ENCODE peak calls at places on chromosomes 16 and 17, in ten cellular contexts. I, L, X, M, B, R, O, A, T and J are unnamed samples. For H3K27me3, the result is how much of the 10 kb centered on the place peaks cover.

GRCh38 chr17:2782030-2782429 is 14.2 kb upstream of the RAP1GAP2 start:
- DNase-seq in R (no peak), M (no peak), A (no peak), I (no peak), T (no peak), X (no peak), O (no peak), B (no peak), L (no peak), J (no peak)

GRCh38 chr16:71413341-71413740 is 28.5 kb downstream of the TLE7 start:
- DNase-seq in O (no peak), T (no peak), L (no peak), B (no peak), I (no peak), R (no peak), M (no peak), X (no peak), A (no peak), J (no peak)

GRCh38 chr16:29775742-29776408 is 2.2 kb upstream of the ZG16 start:
- DNase-seq in R (no peak), M (no peak), O (no peak), T (no peak), B (no peak), L (no peak), I (no peak), A (no peak), X (no peak), J (no peak)

GRCh38 chr16:27254262-27254811 is 14.2 kb downstream of the NSMCE1 start:
- DNase-seq in T (no peak), X (no peak), A (no peak), R (no peak), I (no peak), B (no peak), L (no peak), O (no peak), M (no peak), J (no peak)

GRCh38 chr16:4513881-4514280 is 24.7 kb downstream of the CDIP1 start:
- DNase-seq in M (no peak), I (no peak), O (no peak), T (no peak), A (no peak), X (no peak), B (no peak), R (no peak), L (no peak), J (no peak)

GRCh38 chr16:73732681-73733080 is 563.9 kb upstream of the PSMD7 start:
- DNase-seq in L (no peak), O (no peak), I (no peak), X (no peak), B (no peak), A (no peak), R (no peak), T (no peak), M (no peak), J (no peak)

GRCh38 chr16:88540346-88540977 is 29.7 kb upstream of the ZC3H18 start:
- DNase-seq in L (no peak), M (no peak), T (no peak), O (peak), I (no peak), A (no peak), R (no peak), B (no peak), X (no peak), J (no peak)

GRCh38 chr16:1424028-1424427 is 3.5 kb upstream of the UQCC4 start:
- DNase-seq in T (no peak), X (no peak), A (no peak), M (no peak), I (no peak), L (no peak), B (no peak), O (no peak), R (no peak), J (no peak)

GRCh38 chr17:8080799-8081219 is 6.7 kb downstream of the ALOX12B start:
- DNase-seq in X (no peak), I (no peak), R (no peak), O (no peak), M (peak), T (no peak), A (no peak), B (no peak), L (no peak), J (no peak)

GRCh38 chr16:86421995-86422394 is 88.3 kb upstream of the FOXF1 start:
- DNase-seq in B (no peak), O (no peak), M (no peak), I (no peak), A (no peak), L (no peak), R (no peak), X (no peak), T (no peak), J (no peak)

GRCh38 chr17:65554568-65555223 is 6.8 kb downstream of the AXIN2 start:
- DNase-seq in L (no peak), B (no peak), I (no peak), T (no peak), A (no peak), M (peak), O (no peak), R (peak), X (peak), J (peak)

GRCh38 chr16:67150058-67150832 is 553 bp downstream of the B3GNT9 start:
- DNase-seq in O (no peak), R (no peak), A (no peak), L (peak), M (peak), I (peak), B (no peak), X (peak), T (no peak), J (no peak)

GRCh38 chr16:17258848-17259713 is 211.7 kb downstream of the XYLT1 start:
- DNase-seq in L (no peak), R (no peak), A (no peak), I (peak), B (no peak), T (no peak), X (no peak), M (no peak), O (no peak), J (no peak)

GRCh38 chr16:26765087-26765486 is 301.6 kb upstream of the C16orf82 start:
- DNase-seq in T (no peak), X (peak), R (no peak), A (no peak), L (no peak), M (no peak), O (no peak), I (no peak), B (no peak), J (no peak)

GRCh38 chr16:87701505-87701921 is 64.3 kb downstream of the KLHDC4 start:
- DNase-seq in A (no peak), T (no peak), M (no peak), B (no peak), I (no peak), L (no peak), R (no peak), X (no peak), O (no peak), J (no peak)

GRCh38 chr16:554640-555413 is 5.4 kb upstream of the PRR35 start:
- DNase-seq in L (no peak), I (no peak), R (peak), X (no peak), B (no peak), M (no peak), A (no peak), T (no peak), O (no peak), J (peak)

GRCh38 chr17:62059394-62059793 is 5.7 kb downstream of the MED13 start:
- DNase-seq in L (no peak), T (no peak), M (no peak), A (no peak), R (no peak), I (no peak), X (no peak), B (no peak), O (no peak), J (no peak)

GRCh38 chr17:4658478-4659305 is 17.2 kb upstream of the ALOX15 start:
- DNase-seq in T (no peak), I (no peak), O (no peak), A (no peak), X (no peak), B (no peak), M (no peak), R (no peak), L (no peak), J (no peak)

GRCh38 chr17:77143306-77143705 is 2.5 kb downstream of the SEC14L1 start:
- DNase-seq in T (no peak), M (no peak), I (no peak), A (no peak), R (no peak), B (no peak), L (no peak), X (no peak), O (no peak), J (no peak)
- H3K27ac ChIP-seq in T (peak), M (no peak), I (no peak), A (no peak), R (peak), B (no peak), L (no peak), X (no peak), O (peak), J (peak)

DNA sequence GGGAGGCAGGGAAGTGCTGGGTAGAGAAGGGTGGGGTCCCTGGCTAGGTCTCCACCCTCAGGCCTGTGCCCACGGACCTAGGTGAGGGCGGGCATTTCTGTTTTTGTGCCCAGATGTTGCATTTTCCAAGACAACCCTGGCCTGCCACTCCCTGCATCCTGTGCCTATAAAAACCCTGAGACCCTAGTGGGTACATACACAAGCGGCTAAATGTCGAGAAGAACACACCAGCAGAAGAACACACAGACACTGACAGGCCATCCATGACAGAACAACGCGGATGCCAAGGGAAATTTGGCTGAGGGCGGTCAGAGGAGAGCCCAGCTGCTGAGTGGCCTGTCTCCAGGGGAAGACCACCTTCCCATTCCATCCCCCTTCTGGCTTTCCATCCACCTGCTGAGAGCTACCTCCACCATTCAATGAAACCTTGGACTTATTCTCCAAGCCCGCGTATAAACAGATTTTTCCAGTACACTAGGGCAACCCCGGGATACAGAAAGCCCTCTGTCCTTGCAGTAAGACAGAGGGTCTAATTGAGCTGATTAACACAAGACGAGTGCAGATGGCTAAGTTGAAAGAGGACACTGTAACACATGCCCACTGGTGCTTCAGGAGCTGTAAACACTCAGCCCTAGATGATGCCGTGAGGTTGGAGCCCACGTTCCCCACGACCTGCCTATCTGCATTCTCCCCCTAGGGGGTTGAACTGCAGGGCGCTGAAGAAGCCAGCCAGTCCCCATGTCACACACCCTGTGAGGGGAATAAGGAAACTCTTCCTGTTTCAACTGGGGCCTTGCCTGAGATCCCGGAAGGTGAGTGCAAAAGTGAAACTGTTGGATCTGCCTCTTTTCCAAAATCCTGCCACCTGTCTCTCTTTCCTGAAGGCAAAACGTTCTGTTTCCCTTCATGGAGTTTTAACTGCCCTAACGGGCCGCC is 147.2 kb upstream of the COX10 start:
- DNase-seq in B (no peak), R (no peak), L (no peak), M (no peak), T (no peak), O (no peak), X (no peak), A (no peak), I (no peak), J (no peak)
- H3K27me3 ChIP-seq in B (under half), R (under half), L (under half), M (under half), T (under half), O (under half), X (under half), A (under half), I (under half), J (under half)

DNA sequence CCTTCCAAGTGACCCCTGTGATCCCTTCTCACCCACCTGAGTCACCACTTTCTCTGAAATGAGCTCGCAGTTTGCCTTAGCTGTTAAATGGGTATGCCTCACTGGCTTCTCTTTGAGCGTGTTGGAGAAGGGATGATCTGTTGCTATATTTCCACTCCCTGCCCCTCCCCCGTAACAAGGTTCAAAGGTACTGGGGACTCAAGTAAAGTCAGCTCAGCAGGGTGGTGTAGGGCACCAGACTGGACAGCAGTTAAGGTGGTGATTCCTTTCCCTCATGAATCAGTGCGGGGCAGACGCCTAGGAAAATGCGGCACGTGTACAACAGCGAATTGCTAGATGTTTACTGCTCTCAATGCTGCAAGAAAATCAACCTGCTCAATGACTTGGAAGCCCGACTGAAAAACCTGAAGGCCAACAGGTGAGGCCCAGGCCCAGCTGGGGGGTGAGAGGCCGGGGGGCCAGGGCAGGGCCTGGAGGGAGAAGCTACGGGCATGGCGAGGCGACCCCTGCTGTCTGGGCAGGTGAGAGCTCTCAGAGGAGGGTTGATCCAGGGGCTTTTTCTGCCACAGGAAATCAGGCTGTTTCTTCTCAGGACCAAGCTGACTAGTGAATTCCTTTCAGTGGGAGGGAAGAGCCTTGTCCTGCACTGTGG is 130.3 kb downstream of the RAB11FIP4 start:
- DNase-seq in O (no peak), B (no peak), I (no peak), T (no peak), A (no peak), X (no peak), R (no peak), M (no peak), L (no peak), J (no peak)
- H3K27ac ChIP-seq in O (no peak), B (no peak), I (no peak), T (no peak), A (no peak), X (no peak), R (no peak), M (no peak), L (no peak), J (peak)

GRCh38 chr16:31213877-31214704 is at the start of gene TRIM72:
- DNase-seq in L (no peak), M (no peak), A (no peak), O (no peak), X (no peak), I (no peak), T (no peak), R (no peak), B (no peak), J (no peak)

GRCh38 chr16:31216552-31217530 is at the start of gene PYDC1:
- DNase-seq in B (no peak), M (no peak), O (no peak), I (no peak), A (no peak), R (no peak), T (no peak), L (no peak), X (peak), J (peak)

GRCh38 chr16:31214705-31215286 is 877 bp downstream of the TRIM72 start:
- DNase-seq in A (no peak), I (no peak), L (no peak), B (no peak), X (peak), R (no peak), M (no peak), T (no peak), O (no peak), J (no peak)

GRCh38 chr16:31215287-31216115 is 1.4 kb downstream of the PYDC1 start:
- DNase-seq in X (peak), I (peak), T (no peak), B (no peak), A (peak), R (peak), O (peak), M (peak), L (no peak), J (no peak)

GRCh38 chr16:31216116-31216469 is 842 bp downstream of the PYDC1 start:
- DNase-seq in M (no peak), X (no peak), I (no peak), B (no peak), R (no peak), O (no peak), T (no peak), A (no peak), L (no peak), J (no peak)
- H3K27me3 ChIP-seq in M (under half), X (half or more), I (under half), B (under half), R (under half), O (under half), T (under half), A (half or more), L (under half), J (under half)

GRCh38 chr16:49661465-49662187 is 194.3 kb downstream of the ZNF423 start:
- DNase-seq in T (no peak), O (no peak), B (no peak), R (no peak), X (no peak), A (no peak), L (no peak), M (no peak), I (no peak), J (no peak)
- H3K27ac ChIP-seq in T (no peak), O (no peak), B (no peak), R (no peak), X (no peak), A (no peak), L (no peak), M (no peak), I (no peak), J (no peak)

GRCh38 chr16:3388325-3388724 is 12.5 kb downstream of the ZSCAN32 start:
- DNase-seq in R (no peak), I (no peak), X (no peak), T (no peak), B (no peak), O (no peak), A (no peak), M (no peak), L (no peak), J (no peak)

DNA sequence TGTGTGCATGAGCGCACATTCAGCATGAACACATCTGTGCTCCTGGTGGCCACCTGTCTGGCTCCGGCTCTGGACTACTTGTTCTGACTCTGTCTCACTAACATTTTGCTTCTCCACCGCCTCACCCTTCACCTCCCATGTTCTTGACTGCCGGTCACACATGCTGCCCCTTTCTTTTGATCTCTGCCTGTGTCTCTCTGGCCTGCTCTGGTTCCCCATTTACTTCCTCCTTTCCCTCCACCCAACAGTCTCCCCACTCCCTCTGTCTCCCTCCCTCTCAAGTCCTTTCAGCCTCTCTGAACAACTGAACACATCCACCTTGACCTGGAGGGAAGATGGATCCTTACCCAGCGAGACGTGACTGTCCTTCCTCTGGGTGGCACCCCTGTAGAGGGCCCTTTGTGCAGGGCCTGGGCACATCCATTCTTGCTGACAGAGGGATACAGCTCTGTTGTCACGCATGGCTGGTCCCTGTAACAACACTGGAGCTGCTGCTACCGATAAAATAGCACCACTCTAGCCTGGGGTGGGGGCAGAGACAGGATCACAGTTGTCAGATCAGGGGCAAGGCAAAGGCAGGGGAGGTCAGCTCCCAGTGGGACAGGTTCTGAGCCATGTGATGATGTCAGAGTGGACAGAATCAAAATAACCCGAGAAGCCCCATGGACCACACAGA is 11.0 kb downstream of the ZSCAN32 start:
- DNase-seq in R (no peak), M (no peak), A (no peak), I (no peak), L (no peak), T (no peak), B (no peak), X (no peak), O (no peak), J (no peak)
- H3K27me3 ChIP-seq in R (under half), M (under half), A (under half), I (under half), L (under half), T (under half), B (under half), X (under half), O (under half), J (under half)

DNA sequence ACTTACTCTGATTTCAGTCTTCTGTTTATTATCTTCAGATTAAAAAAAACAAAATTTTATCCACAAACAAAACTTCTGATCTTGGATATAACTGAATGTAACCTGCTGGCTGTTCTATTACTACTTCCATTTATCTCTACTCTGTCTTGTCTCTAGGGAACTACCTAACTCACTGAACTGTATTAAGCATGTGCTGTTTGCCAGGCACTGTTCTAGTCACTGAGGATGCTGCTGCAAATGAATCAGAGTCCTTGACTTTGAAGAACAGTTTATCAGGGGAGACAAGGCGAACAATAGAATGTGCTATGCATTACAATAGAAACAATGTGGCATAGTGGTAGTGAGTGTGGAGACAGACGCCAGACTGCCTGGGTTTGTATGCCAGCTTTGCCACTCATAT is 2.3 kb upstream of the ANKRD40 start:
- DNase-seq in T (no peak), I (no peak), L (no peak), M (no peak), O (no peak), R (no peak), A (no peak), B (no peak), X (no peak), J (no peak)
- H3K27ac ChIP-seq in T (no peak), I (peak), L (no peak), M (no peak), O (no peak), R (no peak), A (no peak), B (no peak), X (no peak), J (peak)